ENCODE peak calls at places on chromosomes 5 and 9, in six cellular contexts. A is HCEC 1CT; V is HCT116; T is LoVo; K is psoas muscle; D is stimulated activated CD8-positive, alpha-beta memory T cell treated with anti-CD3 and anti-CD28 coated beads, Interleukin-4, amount 100 ng/mL, for 48 hours. N is an unnamed sample.

GRCh38 chr9:114311571-114312512 is 11.1 kb upstream of the ORM1 start:
- DNase-seq in A (no peak), V (no peak), T (no peak), K (no peak), D (peak; percentile 20), N (no peak)

GRCh38 chr9:69949396-69949795 is 94.3 kb upstream of the MAMDC2 start:
- DNase-seq in A (peak; percentile 19), V (no peak), T (no peak), K (no peak), D (no peak), N (no peak)

GRCh38 chr5:160938532-160938931 is 86.5 kb upstream of the ATP10B start:
- DNase-seq in A (no peak), V (no peak), T (no peak), K (no peak), D (no peak), N (no peak)

GRCh38 chr5:1319436-1320343 is 24.8 kb upstream of the TERT start:
- DNase-seq in A (no peak), V (no peak), T (no peak), K (no peak), D (no peak), N (no peak)

GRCh38 chr5:159061186-159061796 is 38.4 kb downstream of the EBF1 start:
- DNase-seq in A (no peak), V (no peak), T (no peak), K (peak; percentile 75), D (no peak), N (no peak)

GRCh38 chr5:125659316-125660071 is 763.7 kb upstream of the GRAMD2B start:
- DNase-seq in A (no peak), V (no peak), T (no peak), K (no peak), D (no peak), N (no peak)

GRCh38 chr5:147578228-147579024 is 68.6 kb upstream of the DPYSL3 start:
- DNase-seq in A (peak; percentile 60), V (peak; percentile 41), T (peak; percentile 67), K (no peak), D (no peak), N (peak; percentile 32)

GRCh38 chr5:123610209-123610608 is 98.2 kb downstream of the CSNK1G3 start:
- DNase-seq in A (peak; percentile 5), V (no peak), T (no peak), K (no peak), D (no peak), N (no peak)

GRCh38 chr5:146344155-146345118 is 5.8 kb downstream of the POU4F3 start:
- DNase-seq in A (no peak), V (no peak), T (no peak), K (no peak), D (no peak), N (no peak)

GRCh38 chr9:33163433-33164137 is 3.6 kb downstream of the B4GALT1 start:
- DNase-seq in A (no peak), V (no peak), T (no peak), K (no peak), D (no peak), N (no peak)

N was measured in NCI-H187 treated with DMSO at 0.1 percent for 48 hours.